ENCODE peak calls at places on chromosomes 2 and 18, in seven cellular contexts. O, C, Z, L, K, T and X are unnamed samples.

GRCh38 chr2:207363761-207364160 is 166.0 kb upstream of the CREB1 start:
- DNase-seq in K (no peak), C (no peak), Z (no peak), O (no peak), T (no peak), L (no peak), X (no peak)

GRCh38 chr18:286515-287310 is 18.9 kb upstream of the THOC1 start:
- DNase-seq in K (no peak), C (peak), O (peak), T (no peak), Z (peak), L (peak), X (no peak)

GRCh38 chr18:55858661-55859111 is 270.7 kb upstream of the TCF4 start:
- DNase-seq in K (no peak), T (no peak), L (peak), Z (peak), O (no peak), C (peak), X (no peak)

GRCh38 chr2:129813404-129813803 is 166.1 kb upstream of the RAB6C start:
- DNase-seq in T (no peak), L (no peak), C (no peak), Z (peak), K (no peak), O (no peak), X (no peak)

GRCh38 chr2:133525751-133526467 is 42.4 kb downstream of the NCKAP5 start:
- DNase-seq in C (no peak), Z (no peak), T (no peak), K (no peak), L (no peak), O (no peak), X (no peak)

GRCh38 chr2:15569658-15570615 is 8.8 kb upstream of the NBAS start:
- DNase-seq in O (no peak), L (no peak), K (no peak), Z (no peak), T (no peak), C (no peak), X (no peak)

GRCh38 chr2:102224824-102225739 is 38.3 kb downstream of the IL1RL2 start:
- DNase-seq in Z (no peak), O (no peak), L (no peak), K (no peak), T (no peak), C (no peak), X (no peak)

GRCh38 chr2:196131384-196131861 is 40.0 kb downstream of the STK17B start:
- DNase-seq in O (peak), K (no peak), Z (peak), C (peak), T (no peak), L (peak), X (no peak)

GRCh38 chr18:55419132-55419938 is 168.7 kb downstream of the TCF4 start:
- DNase-seq in O (peak), K (no peak), L (peak), C (no peak), Z (no peak), T (no peak), X (no peak)

GRCh38 chr2:17416891-17417391 is 101.3 kb downstream of the RAD51AP2 start:
- DNase-seq in O (peak), K (no peak), Z (peak), C (peak), T (no peak), L (peak), X (no peak)

GRCh38 chr2:236366049-236366387 is 101.8 kb upstream of the ASB18 start:
- DNase-seq in Z (no peak), C (no peak), K (peak), O (no peak), T (no peak), L (no peak), X (no peak)

GRCh38 chr2:40129725-40130124 is 322.2 kb downstream of the SLC8A1 start:
- DNase-seq in C (peak), L (no peak), O (no peak), K (no peak), T (no peak), Z (no peak), X (no peak)

GRCh38 chr18:2900742-2901404 is 54.1 kb downstream of the EMILIN2 start:
- DNase-seq in T (no peak), O (no peak), L (no peak), K (no peak), Z (no peak), C (no peak), X (no peak)

GRCh38 chr2:105852066-105852465 is 107.4 kb downstream of the NCK2 start:
- DNase-seq in T (no peak), L (no peak), O (no peak), C (no peak), Z (no peak), K (no peak), X (no peak)

GRCh38 chr2:127678531-127678930 is 3.2 kb upstream of the LIMS2 start:
- DNase-seq in T (no peak), O (no peak), K (no peak), Z (no peak), L (no peak), C (no peak), X (no peak)

GRCh38 chr18:23069481-23069880 is 65.8 kb upstream of the CABLES1 start:
- DNase-seq in K (no peak), O (no peak), L (no peak), C (no peak), T (no peak), Z (no peak), X (no peak)

GRCh38 chr18:61609131-61609530 is 275.9 kb downstream of the CDH20 start:
- DNase-seq in O (no peak), K (no peak), L (no peak), T (no peak), C (no peak), Z (no peak), X (no peak)

GRCh38 chr18:61616111-61616610 is 276.6 kb downstream of the RNF152 start:
- DNase-seq in K (no peak), C (no peak), T (no peak), L (no peak), Z (no peak), O (no peak), X (no peak)

GRCh38 chr18:61606759-61607158 is 273.5 kb downstream of the CDH20 start:
- DNase-seq in T (no peak), K (peak), O (peak), L (peak), C (peak), Z (peak), X (no peak)

GRCh38 chr18:61608306-61608705 is 275.1 kb downstream of the CDH20 start:
- DNase-seq in K (no peak), Z (no peak), T (no peak), L (peak), O (no peak), C (no peak), X (no peak)

DNA sequence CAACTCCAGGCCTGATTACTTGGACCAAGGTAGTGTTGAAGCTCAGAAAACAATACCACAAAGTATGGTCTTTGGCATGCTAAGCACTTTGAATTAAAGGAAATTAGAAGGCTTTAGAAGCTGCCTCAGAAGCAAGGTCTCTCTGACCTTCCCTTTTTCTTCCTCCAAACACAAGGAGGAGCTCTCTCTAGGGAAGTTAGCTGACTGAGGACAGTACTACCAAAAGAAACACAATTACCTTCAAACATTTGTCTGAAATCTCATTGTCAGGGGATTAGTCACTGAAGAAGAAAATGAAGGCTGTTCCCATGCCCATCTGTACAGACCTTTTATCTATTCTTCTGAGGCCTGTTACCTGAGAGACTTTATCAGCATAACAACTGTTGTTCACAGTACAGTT is 279.3 kb downstream of the CDH20 start:
- DNase-seq in Z (no peak), T (no peak), L (peak), K (no peak), C (no peak), O (no peak), X (no peak)
- TF ChIP-seq CTCF in Z (peak), T (no peak), L (peak), K (no peak), C (peak), O (no peak), X (no peak)

GRCh38 chr2:200107818-200108217 is 152.4 kb downstream of the MAIP1 start:
- DNase-seq in O (no peak), C (no peak), L (no peak), K (no peak), Z (no peak), T (no peak), X (no peak)
- TF ChIP-seq CTCF in O (no peak), C (no peak), L (no peak), K (no peak), Z (no peak), T (no peak), X (no peak)

GRCh38 chr2:168752361-168752760 is 50.1 kb upstream of the NOSTRIN start:
- DNase-seq in O (no peak), Z (no peak), L (no peak), T (no peak), C (no peak), K (no peak), X (no peak)

GRCh38 chr2:168751104-168751768 is 51.2 kb upstream of the NOSTRIN start:
- DNase-seq in L (no peak), C (no peak), Z (no peak), K (no peak), O (no peak), T (peak), X (no peak)

GRCh38 chr2:168749264-168749663 is 53.2 kb upstream of the NOSTRIN start:
- DNase-seq in T (no peak), C (no peak), L (no peak), Z (no peak), O (no peak), K (no peak), X (no peak)

GRCh38 chr2:168744844-168745243 is 57.6 kb upstream of the NOSTRIN start:
- DNase-seq in Z (no peak), T (no peak), L (no peak), K (no peak), C (no peak), O (no peak), X (no peak)

GRCh38 chr2:168748461-168748860 is 54.0 kb upstream of the NOSTRIN start:
- DNase-seq in O (no peak), T (no peak), Z (no peak), C (no peak), L (no peak), K (no peak), X (no peak)
- TF ChIP-seq CTCF in O (no peak), T (no peak), Z (no peak), C (no peak), L (no peak), K (no peak), X (no peak)

GRCh38 chr2:70964596-70965386 is 13.6 kb upstream of the ANKRD53 start:
- DNase-seq in K (peak), T (peak), C (peak), O (peak), L (peak), Z (peak), X (peak)
- TF ChIP-seq CTCF in K (peak), T (peak), C (peak), O (peak), L (peak), Z (peak), X (peak)

GRCh38 chr2:82790277-82791021 is 1668.6 kb downstream of the SUCLG1 start:
- DNase-seq in C (peak), Z (peak), O (peak), L (peak), T (no peak), K (no peak), X (no peak)
- TF ChIP-seq CTCF in C (no peak), Z (no peak), O (no peak), L (no peak), T (no peak), K (no peak), X (no peak)

GRCh38 chr2:238278626-238279323 is 9.6 kb downstream of the PER2 start:
- DNase-seq in C (no peak), O (no peak), T (no peak), K (no peak), Z (no peak), L (no peak), X (no peak)

GRCh38 chr2:238274152-238274865 is 14.1 kb downstream of the PER2 start:
- DNase-seq in C (no peak), T (no peak), K (no peak), Z (no peak), O (no peak), L (no peak), X (no peak)

GRCh38 chr2:238279324-238279682 is 9.1 kb downstream of the PER2 start:
- DNase-seq in T (no peak), L (no peak), K (no peak), Z (no peak), C (no peak), O (no peak), X (no peak)

GRCh38 chr2:238280083-238280816 is 8.2 kb downstream of the PER2 start:
- DNase-seq in T (no peak), O (no peak), C (no peak), Z (no peak), L (no peak), K (no peak), X (no peak)

GRCh38 chr2:238277695-238278094 is 10.7 kb downstream of the PER2 start:
- DNase-seq in O (no peak), C (no peak), L (no peak), T (no peak), Z (no peak), K (no peak), X (no peak)
- TF ChIP-seq CTCF in O (no peak), C (peak), L (no peak), T (no peak), Z (no peak), K (no peak), X (peak)

GRCh38 chr18:79007440-79007839 is 27.8 kb downstream of the SALL3 start:
- DNase-seq in T (no peak), K (no peak), Z (no peak), C (no peak), O (no peak), L (no peak), X (no peak)
- TF ChIP-seq CTCF in T (no peak), K (no peak), Z (no peak), C (no peak), O (no peak), L (no peak), X (no peak)

DNA sequence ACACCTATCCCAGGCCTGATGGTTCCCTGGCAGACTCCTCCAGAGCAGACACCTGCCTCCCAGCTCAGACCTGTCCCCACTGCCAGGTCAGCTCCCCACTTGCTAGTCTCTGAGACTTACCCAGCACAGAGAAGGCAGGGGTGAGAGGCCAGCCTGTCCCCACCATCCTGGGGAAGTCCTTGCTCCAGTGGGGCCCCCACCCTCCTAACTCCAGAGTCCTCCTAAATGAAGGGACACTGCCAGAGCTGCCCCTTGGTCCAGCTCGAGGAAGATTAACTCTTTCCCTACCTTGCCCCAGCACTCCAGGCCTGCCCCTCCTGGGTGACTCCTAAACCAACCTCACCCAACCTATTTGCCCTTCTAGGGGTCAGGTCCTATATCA is 30.4 kb upstream of the TNS1 start:
- DNase-seq in O (no peak), L (no peak), K (peak), C (no peak), Z (no peak), T (peak), X (no peak)
- TF ChIP-seq CTCF in O (no peak), L (no peak), K (no peak), C (no peak), Z (no peak), T (no peak), X (no peak)

DNA sequence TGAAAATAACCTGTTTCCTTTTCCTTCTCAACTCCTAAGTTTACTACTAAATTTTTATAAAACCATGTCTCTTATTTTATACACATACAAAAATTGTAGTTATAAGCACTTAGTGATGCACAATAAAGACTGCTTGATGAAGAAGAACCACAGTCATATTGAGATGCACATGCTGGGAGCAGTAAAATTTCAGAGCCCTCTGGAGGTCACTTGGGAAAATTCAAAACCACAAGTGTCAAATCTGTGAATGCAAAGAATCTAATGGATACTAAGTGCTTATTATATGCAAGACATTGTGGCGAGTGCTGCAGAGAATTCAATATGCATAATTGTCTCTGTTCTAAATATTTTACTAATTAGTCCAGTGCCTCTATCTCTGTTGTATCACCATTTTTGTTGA is 180.5 kb downstream of the VWC2L start:
- DNase-seq in K (no peak), C (peak), O (no peak), T (no peak), Z (no peak), L (no peak), X (no peak)
- TF ChIP-seq CTCF in K (no peak), C (peak), O (no peak), T (no peak), Z (no peak), L (peak), X (peak)